ENCODE peak calls at places on chromosome 14, in five cellular contexts. N is H1, K is HepG2, H is K562, Z is SK-N-SH. V is an unnamed sample.

GRCh38 chr14:105069887-105070759 is 4.9 kb upstream of the GPR132 start:
- DNase-seq in N (no peak), K (no peak), H (peak), Z (no peak), V (peak)

GRCh38 chr14:61564623-61565091 is 130.7 kb upstream of the HIF1A start:
- DNase-seq in Z (no peak), N (no peak), H (peak), K (peak), V (no peak)

GRCh38 chr14:53285806-53286205 is 132.7 kb upstream of the DDHD1 start:
- DNase-seq in N (no peak), K (no peak), Z (no peak), H (no peak), V (no peak)

GRCh38 chr14:54299393-54300363 is 97.1 kb upstream of the CDKN3 start:
- DNase-seq in K (peak), N (no peak), H (no peak), Z (peak), V (no peak)

GRCh38 chr14:68403191-68403781 is 389.6 kb downstream of the ZFP36L1 start:
- DNase-seq in H (no peak), N (no peak), K (no peak), Z (no peak), V (no peak)

GRCh38 chr14:92969470-92970232 is 46.7 kb downstream of the CHGA start:
- DNase-seq in N (no peak), H (no peak), K (no peak), Z (no peak), V (no peak)

GRCh38 chr14:96745500-96746051 is 51.6 kb upstream of the VRK1 start:
- DNase-seq in Z (no peak), N (no peak), K (no peak), H (no peak), V (no peak)

GRCh38 chr14:22386924-22387775 is 201.9 kb downstream of the DAD1 start:
- DNase-seq in Z (peak), K (peak), H (peak), N (peak), V (peak)

GRCh38 chr14:74595006-74595735 is 16.9 kb downstream of the LTBP2 start:
- DNase-seq in K (no peak), Z (peak), H (no peak), N (no peak), V (no peak)

GRCh38 chr14:105582639-105583038 is 56.3 kb downstream of the TMEM121 start:
- DNase-seq in K (peak), Z (no peak), N (no peak), H (peak), V (no peak)

GRCh38 chr14:69325646-69326265 is 65.8 kb downstream of the GALNT16 start:
- DNase-seq in H (no peak), N (no peak), Z (peak), K (no peak), V (no peak)

GRCh38 chr14:37588667-37588955 is 6.4 kb downstream of the FOXA1 start:
- DNase-seq in N (no peak), H (no peak), K (peak), Z (no peak), V (no peak)

GRCh38 chr14:90522585-90523191 is 125.9 kb downstream of the CALM1 start:
- DNase-seq in Z (peak), H (no peak), N (no peak), K (no peak), V (no peak)

GRCh38 chr14:29028973-29029582 is 262.5 kb downstream of the FOXG1 start:
- DNase-seq in H (no peak), K (peak), Z (no peak), N (peak), V (no peak)

GRCh38 chr14:21090194-21090939 is 8.1 kb downstream of the ZNF219 start:
- DNase-seq in K (no peak), Z (peak), N (peak), H (peak), V (no peak)

GRCh38 chr14:73634333-73634833 is 10.4 kb upstream of the DNAL1 start:
- DNase-seq in N (peak), Z (peak), H (no peak), K (no peak), V (no peak)

GRCh38 chr14:74491952-74492351 is 1.2 kb downstream of the NPC2 start:
- DNase-seq in N (no peak), H (peak), K (peak), Z (no peak), V (no peak)

GRCh38 chr14:92638904-92639303 is 109.5 kb downstream of the LGMN start:
- DNase-seq in H (no peak), K (no peak), Z (no peak), N (no peak), V (no peak)

GRCh38 chr14:77848031-77848430 is 48.1 kb downstream of the ADCK1 start:
- DNase-seq in N (no peak), K (no peak), Z (no peak), H (no peak), V (no peak)

GRCh38 chr14:21263284-21264024 is 5.8 kb downstream of the HNRNPC start:
- DNase-seq in H (no peak), N (peak), K (no peak), Z (no peak), V (no peak)

GRCh38 chr14:91885113-91885712 is 17.9 kb upstream of the TC2N start:
- DNase-seq in K (no peak), N (no peak), H (no peak), Z (no peak), V (no peak)

GRCh38 chr14:105173901-105174894 is 5.6 kb upstream of the JAG2 start:
- DNase-seq in K (no peak), Z (no peak), N (no peak), H (no peak), V (no peak)

GRCh38 chr14:24185741-24186140 is 2.9 kb downstream of the IPO4 start:
- DNase-seq in N (no peak), K (no peak), Z (no peak), H (no peak), V (no peak)

GRCh38 chr14:23895480-23895879 is 58.1 kb upstream of the DHRS4 start:
- DNase-seq in N (no peak), Z (peak), H (peak), K (peak), V (no peak)

GRCh38 chr14:32087173-32087861 is 10.2 kb downstream of the ARHGAP5 start:
- DNase-seq in K (peak), H (peak), N (no peak), Z (no peak), V (no peak)

GRCh38 chr14:32657081-32657480 is 281.6 kb upstream of the NPAS3 start:
- DNase-seq in Z (no peak), N (no peak), H (peak), K (peak), V (peak)

GRCh38 chr14:105271224-105271890 is 23.0 kb downstream of the BTBD6 start:
- DNase-seq in K (no peak), H (no peak), N (no peak), Z (peak), V (no peak)

GRCh38 chr14:104680806-104681688 is 8.4 kb upstream of the INF2 start:
- DNase-seq in N (no peak), Z (no peak), K (peak), H (no peak), V (no peak)

GRCh38 chr14:52522033-52522432 is 30.3 kb downstream of the TXNDC16 start:
- DNase-seq in Z (no peak), N (no peak), H (no peak), K (no peak), V (no peak)

GRCh38 chr14:24900281-24900868 is 149.6 kb downstream of the STXBP6 start:
- DNase-seq in Z (no peak), N (no peak), H (no peak), K (no peak), V (no peak)

GRCh38 chr14:72920008-72920407 is 6.3 kb upstream of the DCAF4 start:
- DNase-seq in K (no peak), Z (no peak), N (no peak), H (no peak), V (no peak)

GRCh38 chr14:67622675-67623074 is 3.0 kb downstream of the ARG2 start:
- DNase-seq in H (peak), Z (no peak), N (no peak), K (peak), V (no peak)

GRCh38 chr14:60805881-60806569 is 71.5 kb downstream of the MNAT1 start:
- DNase-seq in N (no peak), H (no peak), Z (no peak), K (no peak), V (no peak)

GRCh38 chr14:92122351-92122677 is 545 bp downstream of the CPSF2 start:
- DNase-seq in N (no peak), H (peak), K (peak), Z (no peak), V (no peak)

GRCh38 chr14:43894534-43894933 is 612.5 kb downstream of the FSCB start:
- DNase-seq in Z (peak), K (no peak), H (peak), N (no peak), V (no peak)

GRCh38 chr14:82270286-82270685 is 736.6 kb upstream of the SEL1L start:
- DNase-seq in Z (no peak), N (no peak), K (no peak), H (no peak), V (no peak)

GRCh38 chr14:58298880-58299664 is 717 bp downstream of the ARID4A start:
- DNase-seq in H (peak), N (peak), Z (peak), K (no peak), V (no peak)

GRCh38 chr14:76237349-76237990 is 85.7 kb downstream of the GPATCH2L start:
- DNase-seq in N (no peak), Z (no peak), H (no peak), K (no peak), V (no peak)

GRCh38 chr14:55451950-55452349 is 11.5 kb upstream of the TBPL2 start:
- DNase-seq in Z (no peak), N (peak), H (no peak), K (no peak), V (no peak)

GRCh38 chr14:55451398-55451797 is 11.0 kb upstream of the TBPL2 start:
- DNase-seq in H (no peak), N (peak), K (no peak), Z (no peak), V (no peak)

GRCh38 chr14:55450987-55451386 is 10.6 kb upstream of the TBPL2 start:
- DNase-seq in H (no peak), Z (no peak), N (no peak), K (no peak), V (no peak)

GRCh38 chr14:55457496-55457895 is 17.1 kb upstream of the TBPL2 start:
- DNase-seq in K (no peak), Z (no peak), N (no peak), H (no peak), V (no peak)

GRCh38 chr14:55454264-55455151 is 14.1 kb upstream of the TBPL2 start:
- DNase-seq in N (peak), K (peak), Z (peak), H (peak), V (no peak)
- TF ChIP-seq EP300 in N (no peak), K (no peak), Z (peak), H (no peak), V (no peak)

GRCh38 chr14:71651228-71651627 is 281.0 kb upstream of the RGS6 start:
- DNase-seq in K (no peak), N (no peak), Z (no peak), H (no peak), V (no peak)
- TF ChIP-seq YY1 in K (no peak), N (no peak), Z (no peak), H (no peak), V (no peak)

GRCh38 chr14:49769581-49770211 is 1.7 kb downstream of the KLHDC2 start:
- DNase-seq in H (no peak), N (no peak), Z (no peak), K (no peak), V (no peak)

GRCh38 chr14:49769171-49769570 is 1.2 kb downstream of the KLHDC2 start:
- DNase-seq in H (no peak), Z (peak), K (peak), N (no peak), V (no peak)

GRCh38 chr14:49766839-49767238 is 1.1 kb upstream of the KLHDC2 start:
- DNase-seq in K (no peak), N (no peak), H (no peak), Z (peak), V (no peak)

GRCh38 chr14:49768301-49769121 is 558 bp downstream of the KLHDC2 start:
- DNase-seq in N (peak), K (peak), Z (peak), H (peak), V (no peak)

DNA sequence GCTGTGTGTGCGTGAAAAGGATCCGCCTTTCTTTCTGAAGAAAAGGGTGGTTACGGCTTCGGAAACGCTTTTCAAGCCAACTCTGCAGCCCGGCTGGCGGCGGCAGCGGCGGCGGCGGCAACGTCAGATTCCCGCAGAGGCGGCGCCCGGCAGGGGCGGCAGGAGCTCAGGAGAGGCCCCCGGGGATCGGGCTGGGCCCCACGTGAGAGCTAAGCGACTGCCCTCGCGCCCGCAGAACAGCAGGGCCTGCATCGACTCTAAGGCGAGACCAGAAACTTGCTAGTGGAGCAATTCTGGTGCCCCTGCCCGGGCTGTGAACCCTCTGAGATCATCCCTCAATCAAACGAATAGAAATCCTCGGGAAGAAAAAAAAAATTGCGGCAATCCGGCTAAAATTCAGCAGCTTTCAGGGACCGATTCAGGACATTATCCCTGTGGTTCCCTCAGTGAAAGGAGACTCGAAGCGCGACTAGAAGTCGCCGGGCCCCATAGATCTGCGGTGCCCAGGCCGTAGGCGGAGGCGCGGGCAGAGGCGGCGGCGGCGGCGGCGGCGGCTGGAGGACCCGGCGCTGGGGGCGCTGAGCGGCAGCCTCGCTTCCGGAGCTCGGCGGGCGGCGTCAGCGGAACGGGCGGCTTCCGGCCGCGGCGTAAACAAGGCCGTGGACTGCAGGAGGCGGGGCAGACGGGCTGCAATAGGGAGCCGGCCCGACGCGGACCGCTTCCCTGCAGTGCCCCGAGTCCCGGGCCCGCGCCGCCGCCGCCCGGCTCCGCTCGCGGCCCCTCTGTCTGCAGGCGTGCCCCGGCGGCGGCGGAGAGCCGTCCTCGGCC is at the start of gene KLHDC2:
- DNase-seq in H (peak), K (peak), N (peak), Z (peak), V (no peak)
- TF ChIP-seq EP300 in H (no peak), K (no peak), N (peak), Z (peak), V (no peak)

GRCh38 chr14:103023881-103024473 is 33.4 kb downstream of the CDC42BPB start:
- DNase-seq in K (no peak), H (no peak), N (no peak), Z (peak), V (no peak)
- TF ChIP-seq YY1 in K (no peak), H (no peak), N (no peak), Z (no peak), V (no peak)

DNA sequence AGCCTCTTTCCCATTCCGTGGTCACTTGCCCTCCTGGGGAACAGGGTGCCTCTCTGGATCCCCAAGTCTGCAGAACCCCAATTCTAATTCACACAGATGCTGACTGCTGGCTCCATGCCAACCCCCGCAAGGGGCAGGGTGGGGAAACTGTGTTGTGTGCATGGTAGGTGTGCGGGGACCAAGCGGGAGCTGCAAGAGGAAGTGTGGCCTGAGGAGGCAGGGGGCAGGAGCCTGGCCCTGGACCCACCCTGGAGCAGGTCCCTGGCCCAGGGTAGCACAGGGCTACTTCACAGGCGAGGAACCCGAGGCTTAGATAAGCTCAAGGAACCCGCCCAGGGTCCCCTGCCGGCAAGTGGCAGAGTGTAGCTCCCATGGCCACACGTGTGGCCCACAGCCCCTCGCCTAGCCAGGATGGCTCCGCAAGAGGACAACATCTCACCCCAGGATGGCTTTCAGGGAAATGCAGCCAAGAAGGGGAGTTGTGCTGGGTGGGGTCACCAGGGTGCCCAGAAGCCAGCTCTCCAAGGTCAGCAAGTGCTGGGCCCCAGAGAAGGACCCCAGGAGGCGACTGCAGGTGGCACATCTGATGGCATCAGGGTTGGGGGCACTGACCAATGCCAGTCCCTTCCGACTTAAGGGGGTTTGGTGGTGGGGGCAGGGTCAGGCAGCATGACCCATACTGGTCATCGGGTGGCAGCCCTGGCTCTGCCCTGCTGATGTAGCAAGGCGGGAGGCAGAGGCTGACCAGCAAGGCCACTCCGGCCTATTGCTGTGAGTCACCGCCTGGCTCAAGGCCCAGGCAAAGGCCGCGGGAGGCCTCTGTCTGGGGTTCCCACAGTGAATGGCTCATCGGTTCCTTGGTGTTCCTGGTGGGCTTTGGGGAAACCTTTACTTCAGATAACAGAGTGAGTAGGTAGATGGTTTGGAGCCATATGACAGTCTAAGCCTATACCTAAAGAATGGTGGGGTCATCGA is 37.3 kb upstream of the EML1 start:
- DNase-seq in K (peak), N (no peak), H (no peak), Z (no peak), V (no peak)
- TF ChIP-seq EP300 in K (no peak), N (no peak), H (no peak), Z (no peak), V (no peak)